ENCODE peak calls at places on chromosomes 2 and 18, in six cellular contexts. E, K, Q, H, P and J are unnamed samples.

GRCh38 chr2:1136071-1136470 is 185.4 kb downstream of the SNTG2 start:
- DNase-seq in K (no peak), H (no peak), P (no peak), E (no peak), Q (no peak), J (peak; percentile 11)

GRCh38 chr2:72984172-72984671 is 66.9 kb downstream of the EMX1 start:
- DNase-seq in P (no peak), Q (no peak), E (no peak), H (no peak), K (no peak), J (no peak)

GRCh38 chr2:33946198-33946597 is 347.1 kb upstream of the FAM98A start:
- DNase-seq in K (no peak), H (no peak), Q (no peak), E (no peak), P (no peak), J (peak; percentile 63)

GRCh38 chr2:215920244-215921100 is 92.9 kb downstream of the MREG start:
- DNase-seq in K (peak; percentile 66), Q (peak; percentile 51), H (peak; percentile 79), P (peak; percentile 42), E (no peak), J (peak; percentile 90)

GRCh38 chr2:231725476-231725875 is 17.2 kb downstream of the PTMA start:
- DNase-seq in E (no peak), K (no peak), P (no peak), H (no peak), Q (no peak), J (no peak)

GRCh38 chr2:149732730-149733290 is 145.2 kb upstream of the MMADHC start:
- DNase-seq in Q (no peak), P (no peak), E (no peak), H (no peak), K (no peak), J (no peak)

GRCh38 chr2:44778221-44778654 is 163.3 kb upstream of the SIX3 start:
- DNase-seq in K (no peak), E (no peak), Q (no peak), H (no peak), P (no peak), J (peak; percentile 24)

GRCh38 chr2:85539361-85540130 is 578 bp downstream of the MAT2A start:
- DNase-seq in E (no peak), P (peak; percentile 55), H (peak; percentile 63), K (peak; percentile 84), Q (peak; percentile 67), J (peak; percentile 84)

GRCh38 chr2:105769504-105769903 is 24.8 kb downstream of the NCK2 start:
- DNase-seq in E (no peak), P (no peak), H (no peak), K (no peak), Q (no peak), J (no peak)

GRCh38 chr2:218896501-218897393 is 16.1 kb downstream of the WNT10A start:
- DNase-seq in E (no peak), Q (peak; percentile 83), K (peak; percentile 92), P (peak; percentile 92), H (peak; percentile 77), J (peak; percentile 82)

GRCh38 chr2:163617517-163617916 is 118.3 kb downstream of the FIGN start:
- DNase-seq in Q (no peak), E (no peak), H (no peak), P (no peak), K (no peak), J (no peak)

GRCh38 chr18:49619792-49620191 is 57.9 kb downstream of the LIPG start:
- DNase-seq in K (no peak), P (no peak), H (no peak), Q (no peak), E (no peak), J (no peak)

GRCh38 chr2:109049022-109049421 is 60.0 kb upstream of the EDAR start:
- DNase-seq in P (no peak), E (no peak), K (no peak), Q (no peak), H (no peak), J (no peak)

GRCh38 chr2:84493494-84493893 is 22.8 kb upstream of the DNAH6 start:
- DNase-seq in K (no peak), Q (no peak), E (peak; percentile 73), P (no peak), H (no peak), J (peak; percentile 87)

GRCh38 chr2:11344342-11344955 is at the start of gene ROCK2:
- DNase-seq in H (peak; percentile 88), P (peak; percentile 43), E (no peak), Q (peak; percentile 47), K (peak; percentile 83), J (peak; percentile 97)

GRCh38 chr2:173402405-173402974 is 47.8 kb downstream of the CDCA7 start:
- DNase-seq in H (peak; percentile 87), P (peak; percentile 71), K (peak; percentile 83), E (peak; percentile 31), Q (peak; percentile 58), J (peak; percentile 92)

GRCh38 chr18:21359746-21360145 is 117.7 kb downstream of the GREB1L start:
- DNase-seq in K (no peak), P (no peak), E (peak; percentile 71), H (no peak), Q (no peak), J (no peak)

GRCh38 chr2:85504434-85505261 is 34.3 kb upstream of the MAT2A start:
- DNase-seq in H (no peak), K (no peak), Q (no peak), P (no peak), E (peak; percentile 85), J (peak; percentile 86)

GRCh38 chr2:51695531-51695930 is 663.6 kb upstream of the NRXN1 start:
- DNase-seq in K (no peak), Q (no peak), P (no peak), E (no peak), H (no peak), J (no peak)

GRCh38 chr18:52333860-52334259 is 6.1 kb upstream of the DCC start:
- DNase-seq in H (peak; percentile 4), Q (no peak), E (no peak), K (no peak), P (no peak), J (no peak)

GRCh38 chr2:181309161-181309560 is 148.0 kb upstream of the ITGA4 start:
- DNase-seq in K (no peak), E (no peak), Q (no peak), H (peak; percentile 78), P (no peak), J (no peak)

GRCh38 chr2:3608373-3609278 is 13.7 kb downstream of the COLEC11 start:
- DNase-seq in Q (no peak), K (no peak), H (no peak), E (no peak), P (no peak), J (no peak)

GRCh38 chr2:2735041-2735440 is 404.0 kb upstream of the MYT1L start:
- DNase-seq in Q (no peak), H (no peak), E (no peak), K (no peak), P (no peak), J (no peak)

GRCh38 chr2:201854221-201854801 is 48.0 kb downstream of the CDK15 start:
- DNase-seq in K (no peak), H (no peak), P (no peak), E (peak; percentile 94), Q (no peak), J (peak; percentile 95)

GRCh38 chr2:127811922-127812321 is 951 bp upstream of the WDR33 start:
- DNase-seq in P (no peak), Q (no peak), H (no peak), E (no peak), K (no peak), J (no peak)

GRCh38 chr2:102051659-102052366 is 60.1 kb downstream of the IL1R2 start:
- DNase-seq in K (no peak), Q (no peak), E (no peak), H (no peak), P (no peak), J (no peak)

GRCh38 chr18:56402872-56403516 is 235.4 kb downstream of the TXNL1 start:
- DNase-seq in H (no peak), P (no peak), E (peak; percentile 89), Q (no peak), K (no peak), J (peak; percentile 84)

GRCh38 chr2:70454936-70455544 is 98.6 kb downstream of the TGFA start:
- DNase-seq in Q (no peak), H (peak; percentile 21), K (no peak), P (no peak), E (no peak), J (no peak)

GRCh38 chr18:48459016-48459415 is 49.8 kb upstream of the ZBTB7C start:
- DNase-seq in Q (no peak), P (no peak), K (no peak), E (no peak), H (no peak), J (no peak)

GRCh38 chr18:470661-471501 is 29.6 kb downstream of the COLEC12 start:
- DNase-seq in E (no peak), Q (no peak), K (no peak), P (no peak), H (peak; percentile 28), J (peak; percentile 57)

GRCh38 chr18:45684341-45685115 is 39.5 kb upstream of the SLC14A1 start:
- DNase-seq in E (peak; percentile 31), P (no peak), K (no peak), Q (no peak), H (no peak), J (peak; percentile 16)

GRCh38 chr2:63301481-63301880 is 250.9 kb downstream of the OTX1 start:
- DNase-seq in Q (no peak), P (no peak), H (peak; percentile 2), K (peak; percentile 3), E (no peak), J (peak; percentile 16)

GRCh38 chr18:63028380-63028779 is 291.2 kb downstream of the BCL2 start:
- DNase-seq in K (no peak), P (no peak), H (no peak), E (no peak), Q (no peak), J (no peak)

GRCh38 chr2:102119255-102119654 is 23.3 kb upstream of the IL1R1 start:
- DNase-seq in K (no peak), P (no peak), E (no peak), Q (no peak), H (no peak), J (no peak)

GRCh38 chr2:8518986-8519669 is 162.7 kb upstream of the ID2 start:
- DNase-seq in K (no peak), E (no peak), H (no peak), P (no peak), Q (no peak), J (no peak)

GRCh38 chr2:191539068-191539467 is 138.9 kb upstream of the NABP1 start:
- DNase-seq in H (peak; percentile 65), K (peak; percentile 60), E (no peak), Q (peak; percentile 20), P (no peak), J (peak; percentile 48)

GRCh38 chr2:232843860-232844259 is 26.2 kb upstream of the SNORC start:
- DNase-seq in Q (no peak), P (no peak), E (no peak), K (no peak), H (no peak), J (no peak)

GRCh38 chr2:234821946-234822470 is 129.8 kb upstream of the SH3BP4 start:
- DNase-seq in K (no peak), Q (no peak), P (no peak), E (no peak), H (no peak), J (no peak)